ENCODE peak calls at places on chromosomes 3 and 15, in four cellular contexts. One of them, this sample, is unnamed.
A peak's percentile ranks its signal among the peaks of the same experiment; 100 is the strongest.

GRCh38 chr15:48266029-48266428 is 59.9 kb downstream of the SLC12A1 start:
- DNase-seq in IMR-90: no peak
- DNase-seq in AG04450: no peak
- DNase-seq in HepG2: no peak
- DNase-seq in this sample: no peak

GRCh38 chr15:74179983-74180688 is 6.6 kb downstream of the ISLR start:
- DNase-seq in IMR-90: peak; percentile 37
- DNase-seq in AG04450: no peak
- DNase-seq in HepG2: no peak
- DNase-seq in this sample: no peak

GRCh38 chr15:37574985-37575384 is 359.5 kb upstream of the TMCO5A start:
- DNase-seq in IMR-90: no peak
- DNase-seq in AG04450: no peak
- DNase-seq in HepG2: no peak
- DNase-seq in this sample: no peak

GRCh38 chr3:130258532-130258952 is 86.9 kb upstream of the COL6A5 start:
- DNase-seq in IMR-90: no peak
- DNase-seq in AG04450: no peak
- DNase-seq in HepG2: no peak
- DNase-seq in this sample: no peak

GRCh38 chr3:171334465-171334811 is 125.8 kb downstream of the TNIK start:
- DNase-seq in IMR-90: no peak
- DNase-seq in AG04450: no peak
- DNase-seq in HepG2: no peak
- DNase-seq in this sample: no peak

GRCh38 chr3:4712109-4712508 is 219.0 kb downstream of the ITPR1 start:
- DNase-seq in IMR-90: peak; percentile 57
- DNase-seq in AG04450: no peak
- DNase-seq in HepG2: no peak
- DNase-seq in this sample: no peak

GRCh38 chr15:48717458-48717857 is 71.9 kb upstream of the FBN1 start:
- DNase-seq in IMR-90: peak; percentile 59
- DNase-seq in AG04450: no peak
- DNase-seq in HepG2: no peak
- DNase-seq in this sample: no peak

GRCh38 chr3:119616056-119616455 is 18.4 kb downstream of the PLA1A start:
- DNase-seq in IMR-90: no peak
- DNase-seq in AG04450: no peak
- DNase-seq in HepG2: no peak
- DNase-seq in this sample: no peak

GRCh38 chr15:78334845-78335244 is 5.3 kb upstream of the CRABP1 start:
- DNase-seq in IMR-90: no peak
- DNase-seq in AG04450: no peak
- DNase-seq in HepG2: no peak
- DNase-seq in this sample: no peak

GRCh38 chr3:140050977-140051957 is 116.3 kb downstream of the CLSTN2 start:
- DNase-seq in IMR-90: no peak
- DNase-seq in AG04450: no peak
- DNase-seq in HepG2: peak; percentile 2
- DNase-seq in this sample: no peak
- TF ChIP-seq CTCF in IMR-90: no peak
- TF ChIP-seq CTCF in AG04450: no peak
- TF ChIP-seq CTCF in HepG2: peak; percentile 44
- TF ChIP-seq CTCF in this sample: peak; percentile 15

DNA sequence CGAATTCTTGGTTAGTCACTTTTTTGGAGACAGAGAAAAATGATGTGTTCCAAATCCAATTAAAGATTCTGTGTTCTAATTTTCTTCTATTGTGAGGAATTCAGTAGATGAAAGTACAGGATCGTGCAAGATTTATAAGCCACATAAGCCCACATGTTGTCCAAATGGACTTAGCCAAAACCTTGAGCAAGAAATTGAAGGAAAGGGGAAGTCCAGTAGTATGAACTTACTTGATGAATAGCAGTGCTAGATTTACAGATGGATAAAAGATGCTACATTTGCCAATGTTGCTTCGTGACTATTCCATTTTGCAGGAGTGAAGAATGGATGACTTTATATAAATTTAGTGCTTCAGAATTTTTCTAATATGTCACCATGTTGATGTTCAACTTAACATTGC is 120.0 kb upstream of the ATP11B start:
- DNase-seq in IMR-90: no peak
- DNase-seq in AG04450: no peak
- DNase-seq in HepG2: no peak
- DNase-seq in this sample: no peak
- TF ChIP-seq CTCF in IMR-90: no peak
- TF ChIP-seq CTCF in AG04450: no peak
- TF ChIP-seq CTCF in HepG2: no peak
- TF ChIP-seq CTCF in this sample: no peak

GRCh38 chr3:164390046-164390445 is 688.2 kb downstream of the SI start:
- DNase-seq in IMR-90: no peak
- DNase-seq in AG04450: no peak
- DNase-seq in HepG2: no peak
- DNase-seq in this sample: no peak
- TF ChIP-seq CTCF in IMR-90: no peak
- TF ChIP-seq CTCF in AG04450: no peak
- TF ChIP-seq CTCF in HepG2: no peak
- TF ChIP-seq CTCF in this sample: no peak

DNA sequence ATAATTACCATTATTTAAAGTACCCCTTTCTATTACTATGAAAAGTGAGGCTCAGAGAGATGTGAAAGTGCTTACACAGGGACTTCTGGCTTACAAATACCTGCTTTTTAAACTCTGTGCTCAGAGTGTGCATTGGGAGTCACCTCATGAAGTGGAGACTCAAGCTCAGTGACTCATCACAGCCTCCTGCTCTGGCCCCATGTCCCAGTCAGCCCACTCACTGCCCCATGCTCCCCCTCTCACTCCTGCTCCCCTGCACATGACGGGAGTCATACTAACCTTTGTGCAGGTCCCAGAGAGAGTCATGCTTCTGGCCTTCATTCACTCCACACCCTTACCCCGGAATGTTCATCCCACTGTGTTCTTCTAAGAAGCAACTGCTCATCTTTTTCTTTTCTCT is 20.2 kb downstream of the CCR1 start:
- DNase-seq in IMR-90: peak; percentile 58
- DNase-seq in AG04450: no peak
- DNase-seq in HepG2: no peak
- DNase-seq in this sample: peak; percentile 46
- TF ChIP-seq CTCF in IMR-90: no peak
- TF ChIP-seq CTCF in AG04450: no peak
- TF ChIP-seq CTCF in HepG2: no peak
- TF ChIP-seq CTCF in this sample: no peak

DNA sequence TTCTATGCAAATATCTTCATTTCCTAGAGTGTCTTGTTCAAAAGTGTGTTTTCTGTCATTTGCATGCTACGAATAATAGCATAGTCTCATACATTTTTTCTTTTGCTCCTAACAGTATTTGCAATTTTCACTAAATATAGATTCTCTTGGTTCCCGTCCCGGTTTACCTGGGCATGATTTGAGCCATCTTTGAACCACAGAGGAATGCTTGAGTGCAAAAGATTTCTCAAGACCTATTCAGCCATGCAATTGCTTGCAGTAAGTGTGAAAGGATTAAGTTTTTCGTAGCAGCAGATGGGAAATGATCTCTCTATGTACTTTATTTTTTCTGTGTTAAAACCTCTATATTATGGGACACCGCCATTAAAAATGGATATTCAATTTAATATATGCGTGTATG is 733.0 kb downstream of the ZPLD1 start:
- DNase-seq in IMR-90: no peak
- DNase-seq in AG04450: no peak
- DNase-seq in HepG2: no peak
- DNase-seq in this sample: no peak
- TF ChIP-seq CTCF in IMR-90: no peak
- TF ChIP-seq CTCF in AG04450: no peak
- TF ChIP-seq CTCF in HepG2: no peak
- TF ChIP-seq CTCF in this sample: no peak

DNA sequence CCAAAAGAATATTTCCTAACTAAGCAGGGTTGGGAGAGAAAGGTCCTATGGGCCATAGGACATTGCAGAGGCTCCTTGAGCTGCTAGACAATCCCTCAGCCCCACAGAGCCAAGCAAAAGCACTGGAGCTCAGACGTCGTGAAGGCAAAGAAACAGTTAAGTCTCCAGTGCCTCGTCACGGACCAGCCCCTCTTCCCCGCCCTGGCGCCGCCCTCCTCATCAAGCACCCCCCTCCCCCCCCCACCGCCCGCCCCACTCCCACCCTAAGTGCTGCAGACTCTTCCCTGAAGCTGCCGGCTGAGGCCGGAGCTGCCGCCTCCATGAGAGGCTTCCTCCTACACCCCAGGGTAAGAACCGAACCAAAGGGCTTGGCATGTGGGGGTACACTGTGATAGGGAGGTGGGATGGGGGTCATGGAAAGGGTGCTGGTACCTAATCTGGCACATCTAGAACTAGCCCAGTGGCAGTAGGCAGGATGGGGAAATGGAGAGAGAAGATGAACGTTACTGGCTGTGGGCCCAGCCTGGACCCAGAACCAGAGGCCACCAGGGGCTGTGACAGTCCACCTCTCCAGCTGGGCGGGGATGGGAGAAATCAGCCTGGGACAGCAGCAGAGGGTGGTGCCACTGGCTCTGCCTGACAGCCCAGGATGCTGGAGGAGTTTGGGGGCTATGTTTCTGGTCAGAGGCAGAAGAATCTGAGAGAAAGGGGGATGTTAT is at the start of gene MAP1A:
- DNase-seq in IMR-90: peak; percentile 71
- DNase-seq in AG04450: no peak
- DNase-seq in HepG2: no peak
- DNase-seq in this sample: no peak
- TF ChIP-seq CTCF in IMR-90: no peak
- TF ChIP-seq CTCF in AG04450: no peak
- TF ChIP-seq CTCF in HepG2: no peak
- TF ChIP-seq CTCF in this sample: no peak

GRCh38 chr15:25056484-25057429 is 102.0 kb downstream of the SNRPN start:
- DNase-seq in IMR-90: no peak
- DNase-seq in AG04450: no peak
- DNase-seq in HepG2: no peak
- DNase-seq in this sample: no peak

GRCh38 chr15:25060472-25060803 is 105.7 kb downstream of the SNRPN start:
- DNase-seq in IMR-90: no peak
- DNase-seq in AG04450: no peak
- DNase-seq in HepG2: no peak
- DNase-seq in this sample: no peak

GRCh38 chr15:25057574-25057973 is 102.8 kb downstream of the SNRPN start:
- DNase-seq in IMR-90: no peak
- DNase-seq in AG04450: no peak
- DNase-seq in HepG2: no peak
- DNase-seq in this sample: no peak

GRCh38 chr15:25059698-25060471 is 105.1 kb downstream of the SNRPN start:
- DNase-seq in IMR-90: no peak
- DNase-seq in AG04450: no peak
- DNase-seq in HepG2: no peak
- DNase-seq in this sample: no peak

GRCh38 chr15:25058080-25058785 is 103.4 kb downstream of the SNRPN start:
- DNase-seq in IMR-90: no peak
- DNase-seq in AG04450: no peak
- DNase-seq in HepG2: no peak
- DNase-seq in this sample: no peak
- TF ChIP-seq CTCF in IMR-90: no peak
- TF ChIP-seq CTCF in AG04450: no peak
- TF ChIP-seq CTCF in HepG2: no peak
- TF ChIP-seq CTCF in this sample: no peak

This sample was measured in GM20000.